ENCODE peak calls at places on chromosomes 1 and 21, in six cellular contexts. P, T, W, K, I and O are unnamed samples.
A peak's percentile ranks its signal among the peaks of the same experiment; 100 is the strongest.

GRCh38 chr1:156894711-156895407 is 1.3 kb downstream of the PEAR1 start:
- DNase-seq in T (no peak), P (no peak), W (no peak), I (no peak), K (peak; percentile 71), O (no peak)

GRCh38 chr21:42468511-42469131 is 27.4 kb downstream of the RSPH1 start:
- DNase-seq in I (no peak), P (no peak), K (no peak), W (no peak), T (no peak), O (no peak)

GRCh38 chr1:201127755-201128455 is 921 bp upstream of the ASCL5 start:
- DNase-seq in P (peak; percentile 33), W (no peak), K (no peak), T (no peak), I (no peak), O (no peak)

GRCh38 chr1:174769961-174770549 is 229.7 kb upstream of the CACYBP start:
- DNase-seq in P (peak; percentile 44), W (no peak), I (no peak), K (no peak), T (no peak), O (no peak)

GRCh38 chr21:41813226-41813625 is 46.4 kb upstream of the RIPK4 start:
- DNase-seq in W (no peak), P (no peak), I (no peak), T (no peak), K (no peak), O (no peak)

GRCh38 chr1:12275370-12275769 is 45.5 kb downstream of the VPS13D start:
- DNase-seq in P (no peak), K (peak; percentile 47), W (peak; percentile 30), T (peak; percentile 21), I (no peak), O (peak; percentile 58)

GRCh38 chr1:22275626-22276395 is 132.9 kb upstream of the WNT4 start:
- DNase-seq in W (peak; percentile 76), T (peak; percentile 62), I (peak; percentile 59), P (peak; percentile 58), K (peak; percentile 54), O (peak; percentile 83)

GRCh38 chr1:109312978-109313775 is 6.4 kb upstream of the MYBPHL start:
- DNase-seq in T (no peak), K (no peak), W (no peak), P (no peak), I (no peak), O (no peak)

GRCh38 chr1:35448344-35448801 is 108.8 kb downstream of the KIAA0319L start:
- DNase-seq in I (no peak), K (no peak), W (peak; percentile 49), T (no peak), P (peak; percentile 95), O (peak; percentile 25)

GRCh38 chr21:22993144-22993543 is 1994.9 kb downstream of the NCAM2 start:
- DNase-seq in W (no peak), I (no peak), P (no peak), T (no peak), K (no peak), O (no peak)

GRCh38 chr1:100585774-100586173 is 47.8 kb downstream of the GPR88 start:
- DNase-seq in P (no peak), I (no peak), K (no peak), T (no peak), W (no peak), O (no peak)

GRCh38 chr1:201084171-201084766 is 28.0 kb downstream of the CACNA1S start:
- DNase-seq in P (no peak), T (no peak), I (no peak), K (no peak), W (no peak), O (peak; percentile 37)

GRCh38 chr1:171877711-171878110 is 36.4 kb downstream of the DNM3 start:
- DNase-seq in P (peak; percentile 79), W (no peak), K (no peak), T (no peak), I (no peak), O (no peak)

GRCh38 chr1:5109652-5110051 is 455.2 kb downstream of the AJAP1 start:
- DNase-seq in K (no peak), T (no peak), P (no peak), I (no peak), W (no peak), O (no peak)

GRCh38 chr1:201072149-201072548 is 40.1 kb downstream of the CACNA1S start:
- DNase-seq in W (no peak), K (no peak), T (no peak), P (peak; percentile 54), I (no peak), O (no peak)

GRCh38 chr21:34791776-34792503 is 123.1 kb downstream of the CLIC6 start:
- DNase-seq in I (no peak), T (no peak), P (no peak), K (no peak), W (no peak), O (no peak)

GRCh38 chr1:36576677-36577076 is 94.0 kb upstream of the CSF3R start:
- DNase-seq in W (no peak), I (no peak), K (no peak), T (no peak), P (no peak), O (no peak)

GRCh38 chr1:201022824-201023516 is 544 bp downstream of the KIF21B start:
- DNase-seq in P (no peak), I (no peak), T (peak; percentile 31), K (peak; percentile 55), W (no peak), O (peak; percentile 33)

GRCh38 chr21:35046223-35046690 is 2.8 kb downstream of the RUNX1 start:
- DNase-seq in P (no peak), K (no peak), W (no peak), I (no peak), T (no peak), O (no peak)

GRCh38 chr1:212415107-212415841 is 588 bp upstream of the PACC1 start:
- DNase-seq in K (no peak), P (no peak), T (no peak), W (no peak), I (no peak), O (no peak)

GRCh38 chr1:18256318-18257235 is 149.0 kb downstream of the IGSF21 start:
- DNase-seq in I (peak; percentile 32), T (peak; percentile 84), P (peak; percentile 1), K (peak; percentile 53), W (peak; percentile 47), O (peak; percentile 91)

GRCh38 chr21:42056996-42057689 is 14.0 kb upstream of the UMODL1 start:
- DNase-seq in I (no peak), T (peak; percentile 43), P (peak; percentile 83), W (peak; percentile 85), K (peak; percentile 30), O (no peak)

GRCh38 chr1:100989306-100990077 is 36.1 kb downstream of the DPH5 start:
- DNase-seq in P (peak; percentile 79), K (no peak), W (no peak), I (no peak), T (no peak), O (no peak)

GRCh38 chr1:198132060-198132781 is 24.6 kb upstream of the NEK7 start:
- DNase-seq in P (no peak), W (no peak), T (no peak), K (no peak), I (no peak), O (no peak)

GRCh38 chr1:154328318-154329151 is 3.2 kb downstream of the ATP8B2 start:
- DNase-seq in W (peak; percentile 84), T (peak; percentile 63), K (peak; percentile 92), P (peak; percentile 56), I (peak; percentile 81), O (peak; percentile 73)

GRCh38 chr1:245453556-245453955 is 298.8 kb downstream of the KIF26B start:
- DNase-seq in W (no peak), K (no peak), T (no peak), I (no peak), P (no peak), O (no peak)

GRCh38 chr21:18759267-18759666 is 355.7 kb upstream of the TMPRSS15 start:
- DNase-seq in T (no peak), W (no peak), P (no peak), K (no peak), I (no peak), O (no peak)

GRCh38 chr21:39176312-39176711 is 6.9 kb downstream of the PSMG1 start:
- DNase-seq in P (no peak), K (no peak), I (no peak), T (no peak), W (no peak), O (no peak)

GRCh38 chr21:36759348-36760083 is 60.6 kb downstream of the SIM2 start:
- DNase-seq in P (no peak), T (no peak), W (no peak), K (no peak), I (no peak), O (no peak)

GRCh38 chr1:12121212-12122000 is 45.4 kb upstream of the TNFRSF1B start:
- DNase-seq in I (no peak), W (no peak), P (peak; percentile 45), K (no peak), T (no peak), O (no peak)

GRCh38 chr1:114718661-114719423 is 2.3 kb upstream of the NRAS start:
- DNase-seq in K (no peak), T (no peak), W (no peak), I (no peak), P (peak; percentile 75), O (no peak)

GRCh38 chr1:9929431-9930385 is 13.5 kb downstream of the LZIC start:
- DNase-seq in W (no peak), P (no peak), K (no peak), I (no peak), T (no peak), O (peak; percentile 32)

GRCh38 chr1:232507571-232507970 is 122.4 kb downstream of the SIPA1L2 start:
- DNase-seq in P (no peak), I (no peak), K (no peak), T (no peak), W (no peak), O (no peak)

GRCh38 chr21:46048926-46049889 is 48.7 kb upstream of the COL6A2 start:
- DNase-seq in T (no peak), K (peak; percentile 93), W (peak; percentile 54), I (no peak), P (no peak), O (no peak)

GRCh38 chr21:33314096-33314495 is 10.7 kb upstream of the IFNAR1 start:
- DNase-seq in P (no peak), K (no peak), I (no peak), W (no peak), T (no peak), O (no peak)

GRCh38 chr1:189275786-189276185 is 1201.9 kb downstream of the BRINP3 start:
- DNase-seq in K (no peak), W (no peak), P (no peak), T (no peak), I (no peak), O (no peak)